ENCODE peak calls at places on chromosome 11, in ten cellular contexts. E is lower lobe of right lung; B is effector memory CD8-positive, alpha-beta T cell; F is WERI-Rb-1; M is amniotic stem cell; L is aorta; O is right lobe of liver; U is cardiac fibroblast; C is activated CD4-positive, alpha-beta T cell treated with anti-CD3 and anti-CD28 coated beads, Interleukin-2, amount 50 U/mL, for 4 hours; V is H54. W is an unnamed sample.

GRCh38 chr11:104337273-104337672 is 173.3 kb upstream of the PDGFD start:
- DNase-seq in M (no peak), O (no peak), F (no peak), C (no peak), U (peak; percentile 6), L (no peak), E (no peak), V (no peak), B (no peak), W (no peak)

GRCh38 chr11:12802418-12803085 is 128.3 kb downstream of the TEAD1 start:
- DNase-seq in O (peak; percentile 90), C (no peak), E (peak; percentile 94), B (no peak), M (peak; percentile 61), L (no peak), V (no peak), F (no peak), U (peak; percentile 69), W (peak; percentile 51)

GRCh38 chr11:126414615-126415014 is 59.1 kb downstream of the ST3GAL4 start:
- DNase-seq in E (peak; percentile 39), O (no peak), U (no peak), M (no peak), B (no peak), L (no peak), V (no peak), F (no peak), C (no peak), W (no peak)

GRCh38 chr11:44097821-44098220 is 2.3 kb downstream of the EXT2 start:
- DNase-seq in B (no peak), E (no peak), L (no peak), M (no peak), O (no peak), V (no peak), C (no peak), F (no peak), U (no peak), W (no peak)

GRCh38 chr11:11843233-11843632 is 1.5 kb downstream of the USP47 start:
- DNase-seq in M (peak; percentile 54), E (no peak), L (no peak), V (no peak), U (peak; percentile 91), F (no peak), B (no peak), O (no peak), C (no peak), W (peak; percentile 9)

GRCh38 chr11:6968816-6969215 is 42.6 kb downstream of the ZNF215 start:
- DNase-seq in V (no peak), B (no peak), F (no peak), C (no peak), U (peak; percentile 69), O (no peak), L (no peak), E (no peak), M (no peak), W (no peak)

GRCh38 chr11:35029979-35030378 is 109.0 kb upstream of the CD44 start:
- DNase-seq in C (peak; percentile 28), L (no peak), E (no peak), B (no peak), V (peak; percentile 28), U (peak; percentile 93), O (no peak), M (peak; percentile 37), F (no peak), W (peak; percentile 64)

GRCh38 chr11:45663486-45664375 is 1.7 kb downstream of the CHST1 start:
- DNase-seq in E (no peak), O (no peak), B (no peak), U (no peak), V (peak; percentile 63), L (no peak), C (no peak), F (no peak), M (no peak), W (no peak)

GRCh38 chr11:15888596-15889345 is 467.6 kb downstream of the SOX6 start:
- DNase-seq in U (no peak), M (no peak), O (no peak), E (no peak), B (no peak), L (no peak), F (no peak), C (no peak), V (no peak), W (no peak)